ENCODE peak calls at places on chromosomes 12 and 14, in five cellular contexts. Z is A549, O is HepG2, L is GM12878, C is K562. I is an unnamed sample.

GRCh38 chr12:94427520-94428381 is 31.9 kb downstream of the CEP83 start:
- DNase-seq in Z (no peak), O (no peak), L (peak; percentile 43), C (no peak), I (no peak)

GRCh38 chr12:94239332-94239731 is 91.0 kb downstream of the PLXNC1 start:
- DNase-seq in Z (no peak), O (no peak), L (no peak), C (no peak), I (no peak)

GRCh38 chr12:111580119-111580425 is 19.0 kb downstream of the ATXN2 start:
- DNase-seq in Z (no peak), O (no peak), L (no peak), C (no peak), I (no peak)

GRCh38 chr14:69997849-69998248 is 118.6 kb downstream of the SMOC1 start:
- DNase-seq in Z (peak; percentile 40), O (peak; percentile 47), L (no peak), C (no peak), I (no peak)

GRCh38 chr14:79659995-79660975 is 551.0 kb downstream of the DIO2 start:
- DNase-seq in Z (no peak), O (no peak), L (peak; percentile 40), C (no peak), I (no peak)

GRCh38 chr12:92295523-92295922 is 149.9 kb upstream of the BTG1 start:
- DNase-seq in Z (no peak), O (no peak), L (no peak), C (no peak), I (no peak)

GRCh38 chr14:64706552-64707193 is 2.4 kb downstream of the PLEKHG3 start:
- DNase-seq in Z (no peak), O (peak; percentile 87), L (no peak), C (no peak), I (peak; percentile 65)

GRCh38 chr12:121452356-121453021 is 52.6 kb downstream of the RNF34 start:
- DNase-seq in Z (no peak), O (no peak), L (no peak), C (no peak), I (no peak)

GRCh38 chr12:57540998-57541397 is 6.0 kb downstream of the DCTN2 start:
- DNase-seq in Z (no peak), O (no peak), L (no peak), C (peak; percentile 36), I (no peak)

GRCh38 chr14:91257328-91258020 is 13.0 kb upstream of the GPR68 start:
- DNase-seq in Z (no peak), O (no peak), L (no peak), C (peak; percentile 21), I (no peak)

GRCh38 chr14:71250791-71251190 is 343.5 kb downstream of the PCNX1 start:
- DNase-seq in Z (no peak), O (no peak), L (no peak), C (no peak), I (no peak)

GRCh38 chr14:92408186-92408585 is 85.2 kb downstream of the SLC24A4 start:
- DNase-seq in Z (no peak), O (no peak), L (no peak), C (no peak), I (no peak)

GRCh38 chr12:33486058-33486457 is 46.4 kb upstream of the SYT10 start:
- DNase-seq in Z (no peak), O (no peak), L (no peak), C (no peak), I (no peak)

GRCh38 chr14:51643137-51643536 is 8.6 kb upstream of the FRMD6 start:
- DNase-seq in Z (no peak), O (no peak), L (no peak), C (no peak), I (no peak)

GRCh38 chr14:86311151-86311550 is 781.2 kb downstream of the FLRT2 start:
- DNase-seq in Z (no peak), O (no peak), L (no peak), C (no peak), I (no peak)

GRCh38 chr12:67077617-67078016 is 191.5 kb upstream of the CAND1 start:
- DNase-seq in Z (no peak), O (no peak), L (no peak), C (no peak), I (no peak)

GRCh38 chr12:32151552-32151951 is 44.9 kb downstream of the BICD1 start:
- DNase-seq in Z (no peak), O (no peak), L (no peak), C (no peak), I (no peak)

GRCh38 chr12:65615091-65615490 is 209.2 kb upstream of the HMGA2 start:
- DNase-seq in Z (no peak), O (no peak), L (no peak), C (no peak), I (no peak)

GRCh38 chr14:90518941-90519256 is 122.1 kb downstream of the CALM1 start:
- DNase-seq in Z (no peak), O (peak; percentile 53), L (no peak), C (peak; percentile 65), I (peak; percentile 85)

GRCh38 chr14:65132855-65133254 is 30.5 kb upstream of the MAX start:
- DNase-seq in Z (no peak), O (peak; percentile 82), L (no peak), C (peak; percentile 40), I (no peak)

GRCh38 chr12:90619943-90620342 is 335.0 kb downstream of the CCER1 start:
- DNase-seq in Z (no peak), O (no peak), L (no peak), C (no peak), I (no peak)

GRCh38 chr14:57957441-57957840 is 91.5 kb upstream of the SLC35F4 start:
- DNase-seq in Z (no peak), O (no peak), L (no peak), C (no peak), I (no peak)
- TF ChIP-seq JUNB in Z (no peak), O (no peak), L (no peak), C (no peak), I (no peak)

DNA sequence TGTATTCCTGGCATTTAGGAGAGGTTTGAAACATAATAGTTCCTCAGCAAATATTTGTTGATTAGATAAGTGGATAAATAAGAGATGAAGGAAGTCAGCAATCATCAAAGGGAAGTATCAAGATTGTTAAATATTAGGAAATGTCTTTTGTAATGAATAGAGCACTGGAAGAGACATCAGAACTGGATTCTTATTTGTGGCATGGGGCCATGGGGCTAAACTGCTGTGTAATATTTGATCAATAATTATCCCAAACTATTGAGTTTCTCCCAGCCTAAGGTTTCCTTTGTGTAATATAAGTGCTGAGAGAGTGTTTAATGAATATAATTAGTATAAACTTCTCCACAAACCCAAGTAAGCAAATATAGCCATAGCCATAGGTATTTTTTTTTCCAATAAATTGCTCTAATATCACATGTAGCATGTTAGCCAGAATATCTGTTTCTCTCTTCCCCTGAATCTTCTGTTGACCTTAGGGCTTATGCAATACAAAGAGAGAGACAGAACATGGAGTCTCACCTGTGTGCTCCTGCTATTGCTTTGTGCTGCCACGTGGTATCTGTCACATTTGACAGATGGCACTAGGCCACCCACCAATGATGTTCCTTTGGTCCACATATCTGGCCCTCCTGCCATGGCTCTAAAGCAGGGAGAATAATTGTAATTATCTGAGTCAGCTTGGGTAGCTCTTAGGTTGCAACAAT is 658.7 kb downstream of the SOX5 start:
- DNase-seq in Z (no peak), O (no peak), L (no peak), C (no peak), I (no peak)
- TF ChIP-seq JUNB in Z (no peak), O (no peak), L (no peak), C (no peak), I (no peak)

GRCh38 chr12:133215724-133216123 is 20.0 kb downstream of the ANHX start:
- DNase-seq in Z (no peak), O (no peak), L (no peak), C (no peak), I (no peak)

GRCh38 chr12:133217219-133217618 is 18.5 kb downstream of the ANHX start:
- DNase-seq in Z (no peak), O (no peak), L (no peak), C (no peak), I (no peak)

GRCh38 chr12:133222211-133222610 is 13.5 kb downstream of the ANHX start:
- DNase-seq in Z (no peak), O (no peak), L (no peak), C (no peak), I (no peak)

GRCh38 chr12:133221241-133221640 is 14.4 kb downstream of the ANHX start:
- DNase-seq in Z (no peak), O (no peak), L (no peak), C (no peak), I (no peak)

GRCh38 chr12:133220521-133220920 is 15.2 kb downstream of the ANHX start:
- DNase-seq in Z (no peak), O (no peak), L (no peak), C (no peak), I (no peak)
- TF ChIP-seq JUNB in Z (no peak), O (no peak), L (no peak), C (no peak), I (no peak)

DNA sequence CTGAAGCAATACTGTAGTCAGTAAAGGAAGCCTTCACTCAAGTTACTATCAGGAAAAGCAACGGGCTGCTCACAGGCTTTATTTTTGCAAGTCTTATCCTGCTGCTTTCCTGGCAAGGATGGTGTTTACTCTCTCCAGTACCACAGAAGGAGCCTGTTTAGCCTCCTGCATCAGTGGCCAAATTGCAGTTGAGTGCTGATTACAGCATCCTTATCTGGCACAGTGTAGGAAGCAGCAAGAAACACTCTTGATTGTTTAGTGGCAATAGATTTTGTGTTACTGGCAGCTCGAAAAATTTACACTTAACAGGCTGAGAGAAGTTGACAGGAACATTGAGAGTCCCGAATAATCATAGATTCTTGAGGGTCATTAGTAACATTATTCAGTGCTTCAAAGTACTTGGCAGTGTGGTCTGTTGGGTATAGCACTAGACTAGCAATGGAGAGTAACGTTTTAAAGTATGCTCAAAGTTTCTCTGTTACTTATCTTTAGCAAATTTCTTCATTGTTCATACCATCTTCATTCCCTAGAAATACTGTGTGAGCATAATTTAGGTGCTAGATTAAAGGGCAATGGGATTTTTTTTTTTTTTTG is 11.7 kb downstream of the TULP3 start:
- DNase-seq in Z (no peak), O (no peak), L (no peak), C (peak; percentile 24), I (no peak)
- TF ChIP-seq JUNB in Z (no peak), O (no peak), L (no peak), C (no peak), I (no peak)

DNA sequence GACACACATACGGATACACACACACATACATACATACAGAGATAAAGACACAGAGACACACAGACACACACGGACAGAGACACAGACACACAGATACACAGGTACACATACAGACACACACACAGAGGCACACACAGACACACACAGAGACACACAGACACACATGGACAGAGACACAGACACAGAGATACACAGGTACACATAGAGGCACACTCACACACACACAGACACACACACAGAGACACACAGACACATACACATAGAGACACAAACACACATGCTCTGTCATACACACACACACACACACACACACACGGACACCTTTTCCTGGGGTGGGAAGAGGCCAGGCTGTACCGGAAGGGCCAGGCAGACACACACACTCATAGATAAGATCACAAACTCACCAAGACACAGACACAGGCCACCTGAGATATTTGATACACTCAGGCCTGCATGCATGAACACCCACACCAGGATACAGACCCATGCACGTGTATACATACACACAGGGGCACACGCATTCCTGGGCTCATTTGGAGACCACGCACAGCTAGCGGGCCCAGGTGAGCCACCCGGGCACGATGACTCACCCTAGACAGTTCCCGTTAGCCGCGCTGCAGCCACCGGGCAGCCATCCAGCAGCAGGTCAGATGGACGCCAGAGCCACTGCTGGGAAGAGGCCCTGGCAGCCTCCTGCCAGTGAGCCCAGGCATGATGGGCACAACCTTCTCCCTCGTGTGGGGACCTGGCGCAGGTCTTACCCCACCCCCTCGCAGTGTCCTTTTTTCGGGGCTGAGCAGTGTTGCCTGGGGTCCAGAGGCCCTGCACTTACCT is 1.8 kb upstream of the AHNAK2 start:
- DNase-seq in Z (no peak), O (no peak), L (no peak), C (no peak), I (no peak)
- TF ChIP-seq JUNB in Z (peak; percentile 17), O (no peak), L (no peak), C (no peak), I (no peak)